ENCODE peak calls at places on chromosomes 13 and 19, in nine cellular contexts. Q, O, U, Z, P, R, W, K and Y are unnamed samples.

GRCh38 chr13:42788601-42789000 is 7.2 kb downstream of the FAM216B start:
- DNase-seq in R (no peak), P (no peak), O (no peak), W (no peak), Z (no peak), K (no peak), Q (no peak), U (no peak), Y (no peak)

GRCh38 chr13:79295906-79296564 is 110.0 kb downstream of the RBM26 start:
- DNase-seq in U (no peak), P (no peak), R (no peak), W (no peak), Z (no peak), Q (no peak), K (no peak), O (no peak), Y (no peak)

GRCh38 chr13:37138169-37138568 is 32.7 kb upstream of the CSNK1A1L start:
- DNase-seq in O (no peak), U (peak; percentile 2), P (no peak), Q (no peak), Z (no peak), W (no peak), R (no peak), K (no peak), Y (no peak)

GRCh38 chr19:5603626-5604025 is 18.9 kb downstream of the SAFB2 start:
- DNase-seq in W (no peak), P (no peak), R (no peak), U (no peak), Q (peak; percentile 12), Z (no peak), O (no peak), K (no peak), Y (no peak)

GRCh38 chr19:37251308-37252229 is 33.6 kb downstream of the ZNF383 start:
- DNase-seq in Z (peak; percentile 70), U (no peak), W (peak; percentile 96), Q (peak; percentile 91), R (no peak), O (peak; percentile 72), P (peak; percentile 99), K (no peak), Y (peak; percentile 61)

GRCh38 chr13:25114220-25114619 is 18.3 kb downstream of the PABPC3 start:
- DNase-seq in K (peak; percentile 31), W (peak; percentile 87), Q (no peak), U (peak; percentile 79), P (peak; percentile 53), O (peak; percentile 76), Z (no peak), R (peak; percentile 45), Y (peak; percentile 67)

GRCh38 chr13:47650221-47650620 is 350.9 kb downstream of the SUCLA2 start:
- DNase-seq in K (no peak), P (no peak), Q (no peak), R (no peak), Z (no peak), W (no peak), O (no peak), U (no peak), Y (no peak)

GRCh38 chr13:69595181-69595580 is 512.4 kb upstream of the ATXN8OS start:
- DNase-seq in U (no peak), P (no peak), W (no peak), R (no peak), O (no peak), K (no peak), Z (no peak), Q (no peak), Y (no peak)

GRCh38 chr13:44646044-44646443 is 69.9 kb upstream of the TSC22D1 start:
- DNase-seq in W (no peak), O (no peak), P (no peak), Q (no peak), U (no peak), Z (no peak), R (no peak), K (no peak), Y (peak; percentile 86)

GRCh38 chr13:41222259-41222852 is 28.0 kb upstream of the KBTBD7 start:
- DNase-seq in R (peak; percentile 43), Z (no peak), W (peak; percentile 47), K (peak; percentile 19), Q (no peak), P (peak; percentile 18), U (peak; percentile 46), O (peak; percentile 68), Y (no peak)

GRCh38 chr13:112331675-112332074 is 44.5 kb upstream of the SPACA7 start:
- DNase-seq in O (no peak), K (no peak), Z (no peak), W (no peak), U (no peak), R (no peak), P (no peak), Q (no peak), Y (no peak)

GRCh38 chr19:13712767-13713201 is 51.5 kb upstream of the MRI1 start:
- DNase-seq in U (no peak), Q (no peak), K (no peak), W (no peak), Z (no peak), O (no peak), R (no peak), P (no peak), Y (no peak)

GRCh38 chr19:52190679-52191293 is 934 bp downstream of the PPP2R1A start:
- DNase-seq in Q (no peak), Z (peak; percentile 55), U (peak; percentile 25), K (no peak), W (no peak), P (peak; percentile 29), O (no peak), R (no peak), Y (no peak)

GRCh38 chr13:71459708-71460107 is 407.3 kb downstream of the DACH1 start:
- DNase-seq in P (no peak), K (no peak), R (no peak), W (no peak), U (no peak), Q (no peak), O (no peak), Z (no peak), Y (no peak)

GRCh38 chr13:101397742-101398141 is 18.6 kb downstream of the NALCN start:
- DNase-seq in W (peak; percentile 76), R (no peak), Z (no peak), P (peak; percentile 8), Q (no peak), K (no peak), U (peak; percentile 6), O (no peak), Y (no peak)

GRCh38 chr19:3057275-3057714 is 5.0 kb downstream of the TLE5 start:
- DNase-seq in K (no peak), U (peak; percentile 54), Z (peak; percentile 85), P (peak; percentile 71), O (no peak), W (peak; percentile 69), Q (peak; percentile 96), R (no peak), Y (no peak)

GRCh38 chr13:36421447-36421846 is 10.8 kb upstream of the CCNA1 start:
- DNase-seq in P (no peak), Z (no peak), R (no peak), U (no peak), W (no peak), K (no peak), O (no peak), Q (no peak), Y (no peak)